ENCODE peak calls at places on chromosomes 4 and X, in seven cellular contexts. W is neuronal stem cell, S is mesenchymal stem cell, E is IMR-90, H is H9, X is trophoblast cell, K is H1. G is an unnamed sample.
A peak's percentile ranks its signal among the peaks of the same experiment; 100 is the strongest.

GRCh38 chr4:18571252-18571885 is 549.8 kb upstream of the LCORL start:
- DNase-seq in K (no peak), H (no peak), E (no peak), W (no peak), S (no peak), X (peak; percentile 63), G (no peak)

GRCh38 chrX:139559383-139560042 is 29.0 kb downstream of the F9 start:
- DNase-seq in S (peak; percentile 7), X (peak; percentile 64), K (no peak), H (peak; percentile 39), E (peak; percentile 43), W (peak; percentile 45), G (peak; percentile 75)

GRCh38 chr4:147753047-147753446 is 21.2 kb downstream of the ARHGAP10 start:
- DNase-seq in H (no peak), K (no peak), E (no peak), X (peak; percentile 63), S (peak; percentile 55), W (no peak), G (no peak)

GRCh38 chrX:151151668-151152267 is 24.6 kb upstream of the GPR50 start:
- DNase-seq in X (peak; percentile 70), K (peak; percentile 47), S (peak; percentile 35), W (peak; percentile 40), H (peak; percentile 35), E (peak; percentile 54), G (peak; percentile 51)

GRCh38 chr4:148530114-148530513 is 87.9 kb upstream of the NR3C2 start:
- DNase-seq in E (peak; percentile 55), H (no peak), X (no peak), K (no peak), W (no peak), S (no peak), G (no peak)

GRCh38 chr4:83356899-83357661 is 22.4 kb upstream of the HPSE start:
- DNase-seq in K (no peak), S (peak; percentile 81), H (no peak), E (peak; percentile 91), X (peak; percentile 80), W (no peak), G (peak; percentile 68)

GRCh38 chr4:82372502-82372873 is 1.3 kb downstream of the HNRNPD start:
- DNase-seq in K (no peak), E (peak; percentile 22), S (peak; percentile 45), X (peak; percentile 30), W (no peak), H (no peak), G (peak; percentile 71)

GRCh38 chr4:2673157-2673556 is 83.0 kb downstream of the TNIP2 start:
- DNase-seq in E (no peak), S (peak; percentile 16), X (no peak), W (no peak), K (no peak), H (no peak), G (no peak)

GRCh38 chrX:44247468-44247867 is 96.0 kb downstream of the EFHC2 start:
- DNase-seq in K (no peak), S (no peak), X (peak; percentile 6), E (no peak), W (no peak), H (no peak), G (no peak)

DNA sequence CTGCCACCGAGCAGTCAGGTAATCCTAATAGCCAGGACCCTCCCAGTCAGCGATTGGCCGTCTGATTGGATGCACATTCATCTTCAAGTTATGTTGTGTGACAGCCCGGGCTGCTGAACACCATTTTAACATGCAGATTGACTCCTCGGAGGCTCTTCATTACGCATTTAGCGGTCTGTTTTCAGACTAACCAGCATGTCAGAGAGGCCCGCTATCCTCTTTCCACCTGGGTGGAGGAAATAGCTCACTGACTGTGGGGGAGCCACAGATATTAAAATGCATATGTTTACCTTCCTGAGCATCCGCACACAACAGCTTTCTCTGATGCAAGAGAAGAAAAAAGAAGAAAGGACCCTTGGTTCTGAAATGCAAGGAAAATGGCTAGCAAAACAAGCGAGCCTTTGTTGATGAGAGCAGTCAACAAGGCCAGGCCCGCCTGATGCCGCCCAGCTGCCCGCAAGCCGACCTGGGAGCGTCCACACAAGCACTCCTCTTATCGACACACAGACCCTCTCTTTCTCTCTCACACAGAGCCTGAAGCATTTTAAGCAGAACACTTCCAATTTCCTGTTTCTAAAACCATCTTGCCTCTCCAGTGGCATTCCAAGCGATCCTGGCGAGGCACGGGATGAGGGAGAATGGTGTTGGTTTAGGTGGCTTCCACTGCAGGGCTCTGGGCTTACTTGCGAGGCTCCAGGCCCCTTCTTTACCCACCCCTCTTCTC is 118.3 kb downstream of the MGST2 start:
- DNase-seq in H (no peak), X (peak; percentile 80), W (no peak), E (no peak), S (no peak), K (no peak), G (peak; percentile 70)
- H2AK5ac ChIP-seq in H (no peak overlapping the region), X (no peak overlapping the region), W (no peak overlapping the region), E (no peak overlapping the region), S (no peak overlapping the region), K (no peak overlapping the region), G (no peak overlapping the region)

DNA sequence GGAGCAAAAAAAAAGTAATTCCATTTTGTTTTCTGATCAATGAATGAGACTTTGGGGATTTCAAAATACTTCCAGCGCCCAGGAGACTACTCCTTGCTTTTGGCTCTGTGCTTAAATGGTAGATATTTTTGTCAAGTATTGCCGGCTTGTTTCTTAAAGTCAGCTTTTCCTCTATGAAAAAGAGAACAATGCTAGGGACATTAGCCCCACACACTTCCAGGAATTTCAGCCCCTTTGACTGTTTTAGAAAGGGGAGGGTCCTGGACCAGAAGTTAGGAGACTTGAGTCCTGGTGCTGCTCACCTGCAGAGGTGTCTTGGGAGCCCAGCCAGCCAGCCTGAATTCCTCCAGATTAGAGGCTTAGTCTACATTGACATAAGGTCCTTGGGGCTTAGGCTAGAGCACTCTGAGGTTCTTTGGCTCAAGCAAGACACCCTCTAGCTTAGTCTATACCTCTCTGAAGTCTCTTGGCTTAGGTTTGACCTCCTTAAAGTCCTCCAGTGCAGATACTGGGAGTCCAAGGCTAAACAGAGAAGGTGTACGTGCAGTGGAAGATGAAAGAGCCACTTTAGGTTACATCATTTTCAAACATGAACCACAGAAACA is 1.6 kb upstream of the SETD7 start:
- DNase-seq in S (no peak), H (no peak), W (no peak), E (no peak), K (no peak), X (no peak), G (peak; percentile 65)
- H3K9ac ChIP-seq in S (no peak overlapping the region), H (no peak overlapping the region), W (no peak overlapping the region), E (no peak overlapping the region), K (no peak overlapping the region), X (no peak overlapping the region), G (peak overlapping the region; percentile 88)

GRCh38 chr4:6137027-6137746 is 63.2 kb downstream of the JAKMIP1 start:
- DNase-seq in K (no peak), H (no peak), W (no peak), S (no peak), X (no peak), E (no peak), G (peak; percentile 98)
- H2AK5ac ChIP-seq in K (no peak overlapping the region), H (no peak overlapping the region), W (peak overlapping the region; percentile 48), S (no peak overlapping the region), X (no peak overlapping the region), E (no peak overlapping the region), G (peak overlapping the region; percentile 9)

GRCh38 chrX:7110821-7111276 is 36.7 kb upstream of the STS start:
- DNase-seq in E (no peak), S (no peak), X (no peak), W (no peak), K (no peak), H (no peak), G (peak; percentile 67)
- H3K9ac ChIP-seq in E (no peak overlapping the region), S (no peak overlapping the region), X (no peak overlapping the region), W (no peak overlapping the region), K (no peak overlapping the region), H (no peak overlapping the region), G (no peak overlapping the region)